ENCODE peak calls at places on chromosomes 2 and 18, in six cellular contexts. I, A, Q, F, V and U are unnamed samples.

GRCh38 chr2:102664439-102665042 is 45.2 kb downstream of the SLC9A2 start:
- DNase-seq in I (no peak), A (no peak), Q (no peak), F (no peak), V (no peak), U (no peak)

GRCh38 chr2:115219296-115219695 is 776.9 kb downstream of the DPP10 start:
- DNase-seq in I (no peak), A (no peak), Q (no peak), F (no peak), V (no peak), U (no peak)

GRCh38 chr2:54086157-54086556 is 29.3 kb upstream of the ACYP2 start:
- DNase-seq in I (no peak), A (no peak), Q (no peak), F (no peak), V (no peak), U (no peak)

GRCh38 chr2:205686231-205687017 is 4.1 kb downstream of the NRP2 start:
- DNase-seq in I (no peak), A (no peak), Q (peak), F (no peak), V (no peak), U (no peak)

GRCh38 chr2:17759805-17760204 is 5.9 kb downstream of the GEN1 start:
- DNase-seq in I (no peak), A (no peak), Q (no peak), F (no peak), V (no peak), U (no peak)

GRCh38 chr2:8203354-8203753 is 478.5 kb upstream of the ID2 start:
- DNase-seq in I (no peak), A (no peak), Q (no peak), F (no peak), V (no peak), U (no peak)

GRCh38 chr18:2994603-2995432 is 18.1 kb downstream of the LPIN2 start:
- DNase-seq in I (no peak), A (no peak), Q (no peak), F (peak), V (no peak), U (peak)

GRCh38 chr2:165892541-165892940 is 61.0 kb downstream of the TTC21B start:
- DNase-seq in I (no peak), A (no peak), Q (no peak), F (no peak), V (no peak), U (no peak)

GRCh38 chr2:114006460-114006859 is 116.6 kb downstream of the ACTR3 start:
- DNase-seq in I (no peak), A (no peak), Q (no peak), F (no peak), V (no peak), U (no peak)

GRCh38 chr18:48727685-48728084 is 188.9 kb downstream of the CTIF start:
- DNase-seq in I (no peak), A (no peak), Q (no peak), F (no peak), V (no peak), U (no peak)

GRCh38 chr18:73060666-73061270 is 193.0 kb upstream of the NETO1 start:
- DNase-seq in I (no peak), A (no peak), Q (no peak), F (no peak), V (peak), U (no peak)

GRCh38 chr2:96772903-96773675 is 12.4 kb downstream of the CNNM4 start:
- DNase-seq in I (no peak), A (no peak), Q (no peak), F (no peak), V (no peak), U (peak)

GRCh38 chr2:215522237-215522636 is 86.4 kb upstream of the FN1 start:
- DNase-seq in I (no peak), A (no peak), Q (no peak), F (no peak), V (no peak), U (no peak)

GRCh38 chr2:201996006-201996405 is 37.6 kb upstream of the FZD7 start:
- DNase-seq in I (no peak), A (no peak), Q (peak), F (peak), V (no peak), U (no peak)

GRCh38 chr18:48409591-48410094 is 460 bp upstream of the ZBTB7C start:
- DNase-seq in I (no peak), A (no peak), Q (peak), F (peak), V (no peak), U (peak)

GRCh38 chr2:17918789-17919188 is 40.3 kb downstream of the KCNS3 start:
- DNase-seq in I (no peak), A (no peak), Q (no peak), F (peak), V (no peak), U (no peak)

GRCh38 chr2:177489719-177490301 is 97.2 kb downstream of the AGPS start:
- DNase-seq in I (no peak), A (no peak), Q (peak), F (no peak), V (no peak), U (no peak)

GRCh38 chr18:12608292-12608691 is 49.6 kb downstream of the SPIRE1 start:
- DNase-seq in I (no peak), A (no peak), Q (no peak), F (no peak), V (no peak), U (no peak)

GRCh38 chr18:44803019-44803650 is 122.4 kb downstream of the SETBP1 start:
- DNase-seq in I (no peak), A (no peak), Q (peak), F (no peak), V (no peak), U (peak)

GRCh38 chr2:128401680-128402079 is 83.0 kb upstream of the HS6ST1 start:
- DNase-seq in I (no peak), A (no peak), Q (no peak), F (no peak), V (no peak), U (no peak)

GRCh38 chr18:58541789-58542425 is 87.0 kb downstream of the ALPK2 start:
- DNase-seq in I (no peak), A (peak), Q (no peak), F (no peak), V (peak), U (peak)

GRCh38 chr18:70931942-70932814 is 643.3 kb downstream of the SOCS6 start:
- DNase-seq in I (no peak), A (peak), Q (peak), F (no peak), V (no peak), U (peak)

GRCh38 chr2:205698556-205699282 is 16.4 kb downstream of the NRP2 start:
- DNase-seq in I (no peak), A (no peak), Q (no peak), F (no peak), V (no peak), U (no peak)

GRCh38 chr18:11998182-11998581 is 16.9 kb downstream of the IMPA2 start:
- DNase-seq in I (no peak), A (no peak), Q (no peak), F (no peak), V (no peak), U (no peak)